ENCODE peak calls at places on chromosomes 11 and 22, in four cellular contexts. P is PC-3, G is IMR-90, B is MM.1S. M is an unnamed sample. For H3K4me1, the result is how much of the 10 kb centered on the place peaks cover.

GRCh38 chr11:104583857-104584256 is 314.4 kb downstream of the CASP12 start:
- DNase-seq in B (no peak), P (no peak), G (no peak), M (no peak)

GRCh38 chr11:47314992-47315391 is 37.5 kb downstream of the MYBPC3 start:
- DNase-seq in P (no peak), B (no peak), G (peak), M (no peak)

GRCh38 chr11:114171257-114172054 is 111.9 kb downstream of the ZBTB16 start:
- DNase-seq in G (no peak), P (no peak), B (no peak), M (no peak)

GRCh38 chr22:49481651-49482399 is 345.8 kb downstream of the BRD1 start:
- DNase-seq in G (no peak), P (peak), B (no peak), M (no peak)

GRCh38 chr22:44661070-44661469 is 40.9 kb upstream of the PRR5 start:
- DNase-seq in P (no peak), G (no peak), B (no peak), M (peak)

GRCh38 chr22:50620861-50621490 is 7.0 kb downstream of the ARSA start:
- DNase-seq in P (peak), G (no peak), B (peak), M (no peak)

GRCh38 chr11:79244805-79245197 is 196.0 kb downstream of the TENM4 start:
- DNase-seq in G (no peak), B (no peak), P (no peak), M (no peak)

GRCh38 chr11:130522284-130522961 is 74.0 kb downstream of the ADAMTS15 start:
- DNase-seq in B (no peak), G (peak), P (peak), M (peak)

GRCh38 chr22:48424201-48424627 is 1403.5 kb downstream of the BRD1 start:
- DNase-seq in P (no peak), B (no peak), G (no peak), M (no peak)

GRCh38 chr22:30425327-30425615 is 297 bp upstream of the MTFP1 start:
- DNase-seq in G (no peak), P (no peak), B (no peak), M (no peak)
- H3K4me1 ChIP-seq in G (under half), P (half or more), B (under half), M (under half)

GRCh38 chr11:123549901-123550619 is 104.4 kb downstream of the SCN3B start:
- DNase-seq in G (peak), B (no peak), P (peak), M (no peak)
- H3K9ac ChIP-seq in G (no peak), B (no peak), P (no peak), M (no peak)

GRCh38 chr11:60871378-60872061 is 4.2 kb downstream of the ZP1 start:
- DNase-seq in G (peak), B (no peak), P (no peak), M (peak)
- H3K4me1 ChIP-seq in G (under half), B (half or more), P (under half), M (under half)

GRCh38 chr22:32745251-32745995 is 56.1 kb upstream of the TIMP3 start:
- DNase-seq in B (no peak), G (peak), P (peak), M (peak)

GRCh38 chr22:32744560-32744959 is 56.9 kb upstream of the TIMP3 start:
- DNase-seq in P (no peak), G (no peak), B (no peak), M (no peak)

GRCh38 chr22:32746715-32747114 is 54.8 kb upstream of the TIMP3 start:
- DNase-seq in B (no peak), G (no peak), P (no peak), M (no peak)

GRCh38 chr22:32747588-32747987 is 53.9 kb upstream of the TIMP3 start:
- DNase-seq in B (no peak), G (no peak), P (no peak), M (no peak)

GRCh38 chr22:32745996-32746322 is 55.5 kb upstream of the TIMP3 start:
- DNase-seq in B (no peak), G (no peak), P (no peak), M (no peak)
- H3K9ac ChIP-seq in B (no peak), G (no peak), P (no peak), M (peak)

GRCh38 chr22:37183432-37184379 is 4.3 kb downstream of the C1QTNF6 start:
- DNase-seq in B (no peak), P (no peak), G (no peak), M (no peak)

GRCh38 chr22:37184380-37184755 is 3.7 kb downstream of the C1QTNF6 start:
- DNase-seq in G (no peak), B (no peak), P (no peak), M (no peak)

GRCh38 chr22:37186228-37186996 is 1.6 kb downstream of the C1QTNF6 start:
- DNase-seq in P (peak), B (peak), G (peak), M (peak)

GRCh38 chr22:37185646-37186227 is 2.3 kb downstream of the C1QTNF6 start:
- DNase-seq in G (no peak), B (no peak), P (no peak), M (no peak)

GRCh38 chr22:37184816-37185541 is 3.1 kb downstream of the C1QTNF6 start:
- DNase-seq in G (no peak), P (no peak), B (no peak), M (no peak)
- H3K4me1 ChIP-seq in G (under half), P (under half), B (under half), M (under half)

GRCh38 chr22:38925571-38926041 is 31.8 kb upstream of the APOBEC3A start:
- DNase-seq in P (peak), G (peak), B (no peak), M (no peak)

GRCh38 chr22:38924197-38924952 is 33.0 kb upstream of the APOBEC3A start:
- DNase-seq in G (peak), P (peak), B (no peak), M (peak)

GRCh38 chr22:38921126-38921525 is 36.3 kb upstream of the APOBEC3A start:
- DNase-seq in B (no peak), P (peak), G (no peak), M (no peak)

GRCh38 chr22:38921801-38922200 is 35.6 kb upstream of the APOBEC3A start:
- DNase-seq in B (no peak), G (no peak), P (no peak), M (no peak)

GRCh38 chr22:38923463-38924196 is 33.8 kb upstream of the APOBEC3A start:
- DNase-seq in G (peak), P (peak), B (no peak), M (peak)
- H3K9ac ChIP-seq in G (peak), P (peak), B (no peak), M (peak)

GRCh38 chr22:21860640-21861039 is 6.8 kb downstream of the MAPK1 start:
- DNase-seq in B (no peak), G (no peak), P (no peak), M (no peak)

GRCh38 chr22:21865041-21865440 is 2.4 kb downstream of the MAPK1 start:
- DNase-seq in P (peak), G (peak), B (no peak), M (peak)

GRCh38 chr22:21861290-21861848 is 6.1 kb downstream of the MAPK1 start:
- DNase-seq in G (no peak), P (no peak), B (no peak), M (no peak)

GRCh38 chr22:21861856-21862255 is 5.6 kb downstream of the MAPK1 start:
- DNase-seq in B (no peak), G (no peak), P (no peak), M (no peak)

GRCh38 chr22:21862386-21863242 is 4.8 kb downstream of the MAPK1 start:
- DNase-seq in B (no peak), P (no peak), G (no peak), M (no peak)
- H3K4me1 ChIP-seq in B (under half), P (under half), G (under half), M (under half)

M was measured in adipocyte.